ENCODE peak calls at places on chromosome 18, in nine cellular contexts. One of them, this sample, is unnamed.
A peak's percentile ranks its signal among the peaks of the same experiment; 100 is the strongest.

GRCh38 chr18:2325308-2325849 is 245.9 kb downstream of the METTL4 start:
- DNase-seq in fibroblast of lung: peak; percentile 82
- DNase-seq in PC-9: no peak
- DNase-seq in prostate gland: no peak
- DNase-seq in mammary epithelial cell: peak; percentile 88
- DNase-seq in cardiac fibroblast: peak; percentile 88
- DNase-seq in breast epithelium: no peak
- DNase-seq in GM23338: no peak
- DNase-seq in right lobe of liver: no peak
- DNase-seq in this sample: peak; percentile 88

GRCh38 chr18:45650321-45650720 is 35.0 kb downstream of the SLC14A2 start:
- DNase-seq in GM23338: no peak
- DNase-seq in mammary epithelial cell: no peak
- DNase-seq in fibroblast of lung: no peak
- DNase-seq in PC-9: no peak
- DNase-seq in right lobe of liver: no peak
- DNase-seq in prostate gland: no peak
- DNase-seq in cardiac fibroblast: no peak
- DNase-seq in breast epithelium: no peak
- DNase-seq in this sample: no peak

GRCh38 chr18:72871091-72871490 is 3.3 kb upstream of the NETO1 start:
- DNase-seq in GM23338: no peak
- DNase-seq in mammary epithelial cell: peak; percentile 68
- DNase-seq in PC-9: peak; percentile 25
- DNase-seq in breast epithelium: no peak
- DNase-seq in right lobe of liver: no peak
- DNase-seq in prostate gland: no peak
- DNase-seq in fibroblast of lung: peak; percentile 41
- DNase-seq in cardiac fibroblast: peak; percentile 36
- DNase-seq in this sample: peak; percentile 60

GRCh38 chr18:57819671-57820460 is 16.8 kb upstream of the ATP8B1 start:
- DNase-seq in right lobe of liver: peak; percentile 79
- DNase-seq in GM23338: peak; percentile 16
- DNase-seq in breast epithelium: peak; percentile 88
- DNase-seq in mammary epithelial cell: peak; percentile 87
- DNase-seq in PC-9: peak; percentile 74
- DNase-seq in cardiac fibroblast: peak; percentile 84
- DNase-seq in fibroblast of lung: peak; percentile 91
- DNase-seq in prostate gland: peak; percentile 49
- DNase-seq in this sample: peak; percentile 91

GRCh38 chr18:40470753-40471152 is 1484.3 kb upstream of the PIK3C3 start:
- DNase-seq in breast epithelium: no peak
- DNase-seq in GM23338: no peak
- DNase-seq in PC-9: no peak
- DNase-seq in right lobe of liver: no peak
- DNase-seq in cardiac fibroblast: no peak
- DNase-seq in mammary epithelial cell: no peak
- DNase-seq in prostate gland: no peak
- DNase-seq in fibroblast of lung: no peak
- DNase-seq in this sample: no peak

GRCh38 chr18:59779979-59780378 is 82.8 kb upstream of the CCBE1 start:
- DNase-seq in cardiac fibroblast: peak; percentile 78
- DNase-seq in GM23338: no peak
- DNase-seq in PC-9: peak; percentile 5
- DNase-seq in mammary epithelial cell: peak; percentile 62
- DNase-seq in breast epithelium: no peak
- DNase-seq in fibroblast of lung: peak; percentile 93
- DNase-seq in prostate gland: no peak
- DNase-seq in right lobe of liver: no peak
- DNase-seq in this sample: peak; percentile 89

GRCh38 chr18:34321075-34321474 is 96.4 kb upstream of the NOL4 start:
- DNase-seq in breast epithelium: no peak
- DNase-seq in right lobe of liver: no peak
- DNase-seq in cardiac fibroblast: no peak
- DNase-seq in PC-9: no peak
- DNase-seq in GM23338: no peak
- DNase-seq in fibroblast of lung: no peak
- DNase-seq in prostate gland: no peak
- DNase-seq in mammary epithelial cell: no peak
- DNase-seq in this sample: no peak

GRCh38 chr18:54717673-54718435 is 110.4 kb upstream of the RAB27B start:
- DNase-seq in breast epithelium: no peak
- DNase-seq in GM23338: peak; percentile 83
- DNase-seq in fibroblast of lung: peak; percentile 43
- DNase-seq in prostate gland: no peak
- DNase-seq in right lobe of liver: no peak
- DNase-seq in cardiac fibroblast: peak; percentile 16
- DNase-seq in PC-9: no peak
- DNase-seq in mammary epithelial cell: no peak
- DNase-seq in this sample: no peak

GRCh38 chr18:58858591-58859468 is 5.8 kb upstream of the ZNF532 start:
- DNase-seq in cardiac fibroblast: peak; percentile 80
- DNase-seq in prostate gland: no peak
- DNase-seq in breast epithelium: peak; percentile 64
- DNase-seq in GM23338: no peak
- DNase-seq in PC-9: no peak
- DNase-seq in mammary epithelial cell: no peak
- DNase-seq in right lobe of liver: no peak
- DNase-seq in fibroblast of lung: peak; percentile 62
- DNase-seq in this sample: no peak

GRCh38 chr18:46916551-46917107 is 678 bp downstream of the PIAS2 start:
- DNase-seq in breast epithelium: no peak
- DNase-seq in mammary epithelial cell: peak; percentile 35
- DNase-seq in GM23338: no peak
- DNase-seq in cardiac fibroblast: peak; percentile 40
- DNase-seq in right lobe of liver: no peak
- DNase-seq in prostate gland: peak; percentile 11
- DNase-seq in PC-9: no peak
- DNase-seq in fibroblast of lung: peak; percentile 40
- DNase-seq in this sample: peak; percentile 36

GRCh38 chr18:46754661-46755292 is 2.1 kb downstream of the ST8SIA5 start:
- DNase-seq in PC-9: no peak
- DNase-seq in right lobe of liver: no peak
- DNase-seq in cardiac fibroblast: no peak
- DNase-seq in prostate gland: no peak
- DNase-seq in mammary epithelial cell: no peak
- DNase-seq in breast epithelium: no peak
- DNase-seq in fibroblast of lung: no peak
- DNase-seq in GM23338: peak; percentile 62
- DNase-seq in this sample: no peak

GRCh38 chr18:36662000-36662399 is 166.8 kb downstream of the TPGS2 start:
- DNase-seq in breast epithelium: no peak
- DNase-seq in right lobe of liver: no peak
- DNase-seq in prostate gland: no peak
- DNase-seq in cardiac fibroblast: peak; percentile 11
- DNase-seq in PC-9: no peak
- DNase-seq in mammary epithelial cell: no peak
- DNase-seq in GM23338: peak; percentile 75
- DNase-seq in fibroblast of lung: no peak
- DNase-seq in this sample: no peak

GRCh38 chr18:23181547-23181946 is 46.3 kb downstream of the CABLES1 start:
- DNase-seq in right lobe of liver: no peak
- DNase-seq in breast epithelium: no peak
- DNase-seq in GM23338: no peak
- DNase-seq in cardiac fibroblast: no peak
- DNase-seq in PC-9: no peak
- DNase-seq in prostate gland: no peak
- DNase-seq in mammary epithelial cell: no peak
- DNase-seq in fibroblast of lung: no peak
- DNase-seq in this sample: no peak

DNA sequence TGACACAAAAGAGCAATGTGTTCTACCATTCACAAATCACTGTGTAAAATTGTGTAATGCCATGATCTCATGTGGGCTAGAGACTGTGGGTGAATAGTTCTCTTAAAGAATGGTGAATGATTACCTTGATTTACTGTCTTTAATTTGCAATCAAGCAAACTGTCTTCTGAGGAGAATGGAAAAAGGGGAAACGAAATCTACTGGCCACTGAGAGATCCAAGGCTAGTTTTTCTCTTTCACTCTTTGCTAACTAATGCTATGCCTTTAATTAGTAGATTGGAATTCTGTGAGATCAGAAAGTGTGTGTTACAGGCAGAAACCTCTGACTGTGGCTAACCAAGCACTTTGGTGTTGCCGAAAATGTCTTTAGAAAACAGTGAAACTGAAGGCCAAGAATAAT is 422.7 kb downstream of the TGIF1 start:
- DNase-seq in cardiac fibroblast: no peak
- DNase-seq in PC-9: no peak
- DNase-seq in fibroblast of lung: no peak
- DNase-seq in mammary epithelial cell: no peak
- DNase-seq in GM23338: no peak
- DNase-seq in right lobe of liver: no peak
- DNase-seq in prostate gland: no peak
- DNase-seq in breast epithelium: no peak
- DNase-seq in this sample: no peak
- H3K4me3 ChIP-seq in cardiac fibroblast: no peak overlapping the region
- H3K4me3 ChIP-seq in PC-9: no peak overlapping the region
- H3K4me3 ChIP-seq in fibroblast of lung: no peak overlapping the region
- H3K4me3 ChIP-seq in mammary epithelial cell: no peak overlapping the region
- H3K4me3 ChIP-seq in GM23338: no peak overlapping the region
- H3K4me3 ChIP-seq in right lobe of liver: no peak overlapping the region
- H3K4me3 ChIP-seq in prostate gland: no peak overlapping the region
- H3K4me3 ChIP-seq in breast epithelium: no peak overlapping the region
- H3K4me3 ChIP-seq in this sample: no peak overlapping the region

GRCh38 chr18:70659026-70659726 is 370.3 kb downstream of the SOCS6 start:
- DNase-seq in prostate gland: no peak
- DNase-seq in cardiac fibroblast: peak; percentile 90
- DNase-seq in right lobe of liver: no peak
- DNase-seq in GM23338: no peak
- DNase-seq in fibroblast of lung: no peak
- DNase-seq in mammary epithelial cell: no peak
- DNase-seq in breast epithelium: no peak
- DNase-seq in PC-9: no peak
- DNase-seq in this sample: no peak
- H3K4me3 ChIP-seq in prostate gland: no peak overlapping the region
- H3K4me3 ChIP-seq in cardiac fibroblast: no peak overlapping the region
- H3K4me3 ChIP-seq in right lobe of liver: no peak overlapping the region
- H3K4me3 ChIP-seq in GM23338: no peak overlapping the region
- H3K4me3 ChIP-seq in fibroblast of lung: no peak overlapping the region
- H3K4me3 ChIP-seq in mammary epithelial cell: no peak overlapping the region
- H3K4me3 ChIP-seq in breast epithelium: no peak overlapping the region
- H3K4me3 ChIP-seq in PC-9: no peak overlapping the region
- H3K4me3 ChIP-seq in this sample: no peak overlapping the region

GRCh38 chr18:5195656-5196055 is 1.4 kb downstream of the AKAIN1 start:
- DNase-seq in fibroblast of lung: no peak
- DNase-seq in mammary epithelial cell: no peak
- DNase-seq in right lobe of liver: no peak
- DNase-seq in cardiac fibroblast: no peak
- DNase-seq in PC-9: no peak
- DNase-seq in breast epithelium: no peak
- DNase-seq in GM23338: peak; percentile 41
- DNase-seq in prostate gland: no peak
- DNase-seq in this sample: no peak
- H3K4me3 ChIP-seq in fibroblast of lung: no peak overlapping the region
- H3K4me3 ChIP-seq in mammary epithelial cell: no peak overlapping the region
- H3K4me3 ChIP-seq in right lobe of liver: no peak overlapping the region
- H3K4me3 ChIP-seq in cardiac fibroblast: no peak overlapping the region
- H3K4me3 ChIP-seq in PC-9: no peak overlapping the region
- H3K4me3 ChIP-seq in breast epithelium: no peak overlapping the region
- H3K4me3 ChIP-seq in GM23338: peak overlapping the region; percentile 81
- H3K4me3 ChIP-seq in prostate gland: no peak overlapping the region
- H3K4me3 ChIP-seq in this sample: no peak overlapping the region

GRCh38 chr18:9695605-9696004 is 12.5 kb upstream of the RAB31 start:
- DNase-seq in GM23338: no peak
- DNase-seq in breast epithelium: no peak
- DNase-seq in mammary epithelial cell: no peak
- DNase-seq in right lobe of liver: no peak
- DNase-seq in fibroblast of lung: no peak
- DNase-seq in PC-9: no peak
- DNase-seq in cardiac fibroblast: no peak
- DNase-seq in prostate gland: no peak
- DNase-seq in this sample: no peak
- H3K4me3 ChIP-seq in GM23338: no peak overlapping the region
- H3K4me3 ChIP-seq in breast epithelium: no peak overlapping the region
- H3K4me3 ChIP-seq in mammary epithelial cell: no peak overlapping the region
- H3K4me3 ChIP-seq in right lobe of liver: no peak overlapping the region
- H3K4me3 ChIP-seq in fibroblast of lung: no peak overlapping the region
- H3K4me3 ChIP-seq in PC-9: no peak overlapping the region
- H3K4me3 ChIP-seq in cardiac fibroblast: no peak overlapping the region
- H3K4me3 ChIP-seq in prostate gland: no peak overlapping the region
- H3K4me3 ChIP-seq in this sample: no peak overlapping the region

DNA sequence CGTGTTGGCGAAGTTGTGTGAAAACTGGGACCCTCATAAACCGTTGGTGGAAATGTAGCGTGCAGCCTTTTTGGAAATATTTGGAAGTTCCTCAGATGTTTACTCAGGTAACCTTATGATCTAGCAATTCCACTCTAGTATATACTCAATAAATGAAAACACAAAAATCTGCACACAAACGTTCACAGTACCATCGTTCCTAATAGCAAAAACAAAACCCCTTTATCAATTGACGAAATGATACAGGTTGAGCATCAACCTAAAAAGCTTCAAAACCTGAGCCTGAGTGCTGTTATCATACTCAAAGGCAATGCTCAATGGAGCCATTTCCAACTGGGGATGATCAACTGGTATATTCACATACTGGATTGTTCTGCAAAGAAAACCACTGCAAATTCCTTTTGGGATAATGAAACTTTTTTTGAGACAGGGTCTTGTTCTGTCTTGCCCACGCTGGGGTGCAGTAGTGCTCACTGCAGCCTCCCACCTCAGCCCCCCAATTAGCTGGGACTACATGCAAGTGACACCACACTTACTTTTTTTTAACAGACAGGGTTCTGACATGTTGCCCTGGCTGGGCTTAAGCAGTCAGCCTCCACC is 777 bp upstream of the C18orf32 start:
- DNase-seq in mammary epithelial cell: no peak
- DNase-seq in PC-9: no peak
- DNase-seq in GM23338: no peak
- DNase-seq in right lobe of liver: no peak
- DNase-seq in fibroblast of lung: no peak
- DNase-seq in prostate gland: no peak
- DNase-seq in cardiac fibroblast: no peak
- DNase-seq in breast epithelium: no peak
- DNase-seq in this sample: peak; percentile 7
- H3K4me3 ChIP-seq in mammary epithelial cell: peak overlapping the region; percentile 67
- H3K4me3 ChIP-seq in PC-9: peak overlapping the region; percentile 92
- H3K4me3 ChIP-seq in GM23338: peak overlapping the region; percentile 88
- H3K4me3 ChIP-seq in right lobe of liver: peak overlapping the region; percentile 62
- H3K4me3 ChIP-seq in fibroblast of lung: peak overlapping the region; percentile 75
- H3K4me3 ChIP-seq in prostate gland: peak overlapping the region; percentile 82
- H3K4me3 ChIP-seq in cardiac fibroblast: no peak overlapping the region
- H3K4me3 ChIP-seq in breast epithelium: peak overlapping the region; percentile 67
- H3K4me3 ChIP-seq in this sample: peak overlapping the region; percentile 74